ENCODE peak calls at places on chromosomes 2 and 18, in four cellular contexts. T is fibroblast of pulmonary artery; W is stimulated activated CD4-positive, alpha-beta T cell treated with anti-CD3 and anti-CD28 coated beads, TNF-alpha, amount 100 ng/mL, for 4 hours; O is left ventricle myocardium inferior. U is an unnamed sample.

GRCh38 chr2:127342101-127342500 is 45.7 kb downstream of the MAP3K2 start:
- DNase-seq in T (no peak), O (no peak), W (no peak), U (no peak)

GRCh38 chr2:40177366-40177765 is 274.5 kb downstream of the SLC8A1 start:
- DNase-seq in T (no peak), W (no peak), O (no peak), U (no peak)

GRCh38 chr2:224638338-224638823 is 53.2 kb upstream of the CUL3 start:
- DNase-seq in W (peak), T (no peak), O (no peak), U (peak)

GRCh38 chr2:66462196-66462825 is 27.4 kb downstream of the MEIS1 start:
- DNase-seq in O (no peak), W (no peak), T (no peak), U (no peak)

GRCh38 chr2:68362749-68363148 is 2.3 kb upstream of the PLEK start:
- DNase-seq in W (no peak), O (no peak), T (no peak), U (no peak)

GRCh38 chr18:21656402-21656801 is 44.3 kb downstream of the SNRPD1 start:
- DNase-seq in O (no peak), T (peak), W (no peak), U (no peak)

GRCh38 chr2:201956361-201956760 is 77.3 kb upstream of the FZD7 start:
- DNase-seq in W (no peak), T (no peak), O (no peak), U (no peak)

GRCh38 chr2:96241227-96241626 is 24.6 kb downstream of the TMEM127 start:
- DNase-seq in O (no peak), T (no peak), W (no peak), U (no peak)